ENCODE peak calls at places on chromosomes 16 and 17, in five cellular contexts. Z is nephron progenitor cell, R is Peyer's patch, D is choroid plexus epithelial cell, C is osteocyte. U is an unnamed sample.

GRCh38 chr17:48441231-48441711 is 11.3 kb upstream of the SKAP1 start:
- DNase-seq in D (no peak), R (no peak), C (no peak), Z (no peak), U (no peak)

GRCh38 chr17:28724500-28725165 is 1.4 kb downstream of the TLCD1 start:
- DNase-seq in R (no peak), C (no peak), D (no peak), Z (no peak), U (peak)

GRCh38 chr16:87464691-87465300 is 28.0 kb downstream of the ZCCHC14 start:
- DNase-seq in C (no peak), Z (no peak), R (peak), D (peak), U (peak)

GRCh38 chr16:55351936-55352335 is 27.9 kb downstream of the IRX6 start:
- DNase-seq in D (no peak), Z (no peak), R (no peak), C (no peak), U (no peak)

GRCh38 chr16:67017810-67018488 is 11.0 kb upstream of the CBFB start:
- DNase-seq in C (peak), D (peak), R (peak), Z (peak), U (peak)

GRCh38 chr17:78151514-78152008 is 5.4 kb downstream of the C17orf99 start:
- DNase-seq in C (no peak), D (no peak), R (no peak), Z (no peak), U (peak)

GRCh38 chr16:85461814-85462404 is 151.2 kb upstream of the GSE1 start:
- DNase-seq in R (no peak), Z (peak), D (peak), C (no peak), U (no peak)

GRCh38 chr16:85253127-85253941 is 141.1 kb upstream of the CIBAR2 start:
- DNase-seq in C (peak), D (peak), Z (peak), R (peak), U (peak)

GRCh38 chr16:539901-540530 is 12.5 kb downstream of the CAPN15 start:
- DNase-seq in R (no peak), C (no peak), Z (no peak), D (peak), U (no peak)

GRCh38 chr17:77445030-77445907 is 304.5 kb downstream of the SEC14L1 start:
- DNase-seq in Z (no peak), C (no peak), R (peak), D (no peak), U (no peak)

GRCh38 chr16:81158964-81159363 is 62.8 kb upstream of the GCSH start:
- DNase-seq in C (no peak), D (no peak), Z (no peak), R (no peak), U (no peak)

GRCh38 chr16:81151648-81152047 is 55.5 kb upstream of the GCSH start:
- DNase-seq in C (no peak), R (no peak), D (no peak), Z (no peak), U (no peak)

GRCh38 chr16:81155769-81156168 is 59.6 kb upstream of the GCSH start:
- DNase-seq in R (no peak), C (no peak), Z (no peak), D (no peak), U (no peak)
- TF ChIP-seq CTCF in R (no peak), C (no peak), Z (no peak), D (no peak), U (no peak)

DNA sequence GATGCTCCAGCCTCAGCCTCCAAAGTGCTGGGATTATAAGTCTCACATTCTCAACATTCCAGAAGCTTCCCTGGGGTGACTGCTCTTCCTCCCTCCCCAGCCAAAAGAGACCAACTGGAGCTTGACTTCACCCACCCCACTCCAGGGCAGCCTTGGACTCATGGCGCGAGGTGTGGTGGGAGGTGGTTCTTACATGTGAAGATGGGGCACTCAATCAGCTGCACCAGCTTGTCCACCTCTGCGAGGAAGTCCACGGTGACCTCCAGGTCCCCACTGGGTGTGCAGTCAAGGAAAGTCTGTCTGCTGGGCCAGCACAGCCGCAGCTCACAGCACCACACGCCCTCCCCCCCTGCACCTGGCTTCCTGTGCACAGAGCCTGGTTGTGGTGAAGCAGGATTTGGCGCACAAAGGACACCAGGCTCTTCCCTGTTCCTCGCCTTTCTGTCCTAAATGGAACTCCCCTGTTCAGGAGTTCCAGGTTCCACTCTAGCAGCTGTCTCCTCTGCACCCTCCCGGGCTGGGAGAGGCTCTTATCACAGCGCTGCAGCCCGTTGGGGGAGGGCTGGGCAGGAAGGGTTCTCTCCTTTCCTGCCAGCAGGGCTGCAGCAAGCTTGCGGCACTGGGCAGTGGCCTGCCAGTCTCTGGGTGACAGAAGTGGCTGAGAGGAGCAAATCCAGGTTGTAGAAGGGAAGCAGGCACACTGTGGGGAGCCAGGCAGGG is 9.7 kb upstream of the MTSS2 start:
- DNase-seq in C (no peak), R (no peak), Z (no peak), D (peak), U (peak)
- TF ChIP-seq CTCF in C (peak), R (peak), Z (no peak), D (no peak), U (peak)

DNA sequence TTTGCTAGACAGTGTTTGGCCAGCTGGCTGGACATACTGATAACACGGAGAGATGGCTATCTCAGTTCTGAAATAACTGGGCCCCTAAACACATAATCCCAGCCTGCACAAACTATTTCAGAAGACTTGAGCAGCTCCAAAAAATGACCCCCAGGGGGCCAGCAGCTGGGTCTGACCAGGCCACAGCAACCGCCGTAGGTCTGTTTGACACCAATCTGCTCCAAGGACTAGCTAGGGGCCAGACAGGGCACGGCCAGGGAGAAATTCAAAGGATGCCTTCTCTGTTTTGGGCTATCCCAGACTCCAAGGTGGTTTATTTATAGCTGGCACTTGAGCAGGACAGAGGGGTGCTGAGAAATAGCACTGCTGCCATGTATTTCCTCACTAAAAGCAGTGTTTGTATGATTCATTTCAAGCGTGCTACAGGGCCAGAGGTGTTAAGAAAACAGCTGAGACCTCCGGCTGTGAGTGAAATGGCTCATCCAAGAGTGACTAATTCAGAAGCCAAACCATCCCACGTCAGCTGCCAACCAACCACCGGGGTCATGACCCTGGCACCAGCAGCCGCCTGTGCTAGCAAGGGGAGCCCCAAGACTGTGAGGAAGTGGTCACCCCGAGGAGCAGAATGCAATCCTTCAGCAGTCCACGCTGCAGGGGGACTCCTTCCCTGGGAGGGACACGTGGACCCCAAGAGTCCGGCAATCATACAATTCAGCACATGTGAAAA is 5.7 kb downstream of the GGA2 start:
- DNase-seq in D (peak), R (peak), Z (no peak), C (no peak), U (peak)
- TF ChIP-seq CTCF in D (peak), R (no peak), Z (no peak), C (no peak), U (no peak)

DNA sequence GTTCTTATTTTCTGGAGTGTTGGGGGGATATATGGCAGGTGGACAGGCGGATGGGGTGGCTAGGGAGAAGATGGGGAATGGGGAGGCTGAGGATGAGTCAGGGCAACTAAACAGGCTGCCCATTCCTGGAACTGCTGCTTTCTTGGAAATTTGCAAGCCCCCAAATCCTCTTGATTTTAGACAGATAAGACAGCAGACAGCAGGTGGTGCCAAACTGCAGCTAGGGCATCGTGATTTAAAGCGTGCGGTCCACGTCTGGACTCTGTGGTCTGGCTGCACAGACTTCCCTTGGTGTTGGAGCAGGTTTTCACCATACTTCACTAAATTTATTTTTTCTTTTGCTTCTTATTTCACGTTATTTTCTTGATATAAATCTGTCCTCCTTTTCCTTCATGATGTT is 10.9 kb upstream of the KRT24 start:
- DNase-seq in C (no peak), R (no peak), Z (no peak), D (peak), U (no peak)
- TF ChIP-seq CTCF in C (peak), R (no peak), Z (no peak), D (peak), U (no peak)